ENCODE peak calls at places on chromosomes 6 and 20, in five cellular contexts. U is brain microvascular endothelial cell, N is HepG2, A is WTC11, C is lower lobe of right lung. V is an unnamed sample.

GRCh38 chr6:43129434-43130194 is 41.5 kb upstream of the SRF start:
- DNase-seq in A (peak), U (peak), C (no peak), N (peak), V (peak)

GRCh38 chr20:62141397-62142251 is 1.6 kb downstream of the PSMA7 start:
- DNase-seq in U (no peak), C (no peak), N (peak), A (no peak), V (no peak)

GRCh38 chr6:37698264-37699137 is 818 bp upstream of the MDGA1 start:
- DNase-seq in U (no peak), N (no peak), A (peak), C (peak), V (peak)

GRCh38 chr6:109356237-109356636 is 26.0 kb downstream of the CD164 start:
- DNase-seq in C (no peak), U (no peak), N (no peak), A (no peak), V (no peak)

GRCh38 chr6:148508401-148509151 is 165.9 kb downstream of the SASH1 start:
- DNase-seq in C (no peak), A (no peak), N (no peak), U (no peak), V (no peak)

GRCh38 chr20:4050581-4050980 is 35.2 kb upstream of the RNF24 start:
- DNase-seq in U (no peak), N (no peak), A (no peak), C (no peak), V (no peak)

GRCh38 chr6:111871725-111872520 is 1.3 kb downstream of the FYN start:
- DNase-seq in N (peak), U (peak), C (no peak), A (no peak), V (peak)

GRCh38 chr6:108544586-108544985 is 16.1 kb upstream of the FOXO3 start:
- DNase-seq in C (no peak), A (no peak), U (no peak), N (no peak), V (no peak)

GRCh38 chr6:91715171-91715805 is 1128.4 kb upstream of the MAP3K7 start:
- DNase-seq in N (no peak), U (no peak), A (no peak), C (no peak), V (no peak)

GRCh38 chr20:5030348-5031205 is 29.3 kb upstream of the SLC23A2 start:
- DNase-seq in N (no peak), A (no peak), C (no peak), U (no peak), V (no peak)

GRCh38 chr20:8808180-8808535 is 260.7 kb upstream of the PLCB4 start:
- DNase-seq in U (no peak), N (no peak), A (no peak), C (no peak), V (no peak)

GRCh38 chr20:1661542-1662299 is 4.1 kb upstream of the SIRPG start:
- DNase-seq in C (no peak), U (no peak), N (no peak), A (no peak), V (no peak)

GRCh38 chr6:93366506-93366905 is 52.9 kb downstream of the EPHA7 start:
- DNase-seq in C (no peak), N (no peak), A (no peak), U (no peak), V (no peak)

GRCh38 chr6:107215334-107215733 is 100.0 kb upstream of the BEND3 start:
- DNase-seq in C (no peak), A (no peak), N (no peak), U (no peak), V (no peak)

GRCh38 chr6:101386982-101387381 is 6.5 kb upstream of the GRIK2 start:
- DNase-seq in C (no peak), N (peak), U (no peak), A (no peak), V (no peak)

GRCh38 chr6:161985911-161986310 is 712.0 kb upstream of the AGPAT4 start:
- DNase-seq in U (no peak), N (no peak), C (no peak), A (no peak), V (no peak)

GRCh38 chr6:41768545-41769308 is 11.0 kb downstream of the FRS3 start:
- DNase-seq in A (no peak), C (no peak), U (no peak), N (peak), V (no peak)

GRCh38 chr6:111030008-111031006 is 48.5 kb downstream of the RPF2 start:
- DNase-seq in N (no peak), A (no peak), U (no peak), C (peak), V (no peak)

GRCh38 chr20:1477896-1478490 is 11.3 kb upstream of the NSFL1C start:
- DNase-seq in U (no peak), C (no peak), N (no peak), A (no peak), V (no peak)

GRCh38 chr6:3546121-3546520 is 89.3 kb upstream of the SLC22A23 start:
- DNase-seq in N (peak), A (no peak), C (no peak), U (no peak), V (no peak)

GRCh38 chr6:88565409-88565811 is 398.0 kb downstream of the RNGTT start:
- DNase-seq in C (no peak), N (peak), U (no peak), A (no peak), V (no peak)

DNA sequence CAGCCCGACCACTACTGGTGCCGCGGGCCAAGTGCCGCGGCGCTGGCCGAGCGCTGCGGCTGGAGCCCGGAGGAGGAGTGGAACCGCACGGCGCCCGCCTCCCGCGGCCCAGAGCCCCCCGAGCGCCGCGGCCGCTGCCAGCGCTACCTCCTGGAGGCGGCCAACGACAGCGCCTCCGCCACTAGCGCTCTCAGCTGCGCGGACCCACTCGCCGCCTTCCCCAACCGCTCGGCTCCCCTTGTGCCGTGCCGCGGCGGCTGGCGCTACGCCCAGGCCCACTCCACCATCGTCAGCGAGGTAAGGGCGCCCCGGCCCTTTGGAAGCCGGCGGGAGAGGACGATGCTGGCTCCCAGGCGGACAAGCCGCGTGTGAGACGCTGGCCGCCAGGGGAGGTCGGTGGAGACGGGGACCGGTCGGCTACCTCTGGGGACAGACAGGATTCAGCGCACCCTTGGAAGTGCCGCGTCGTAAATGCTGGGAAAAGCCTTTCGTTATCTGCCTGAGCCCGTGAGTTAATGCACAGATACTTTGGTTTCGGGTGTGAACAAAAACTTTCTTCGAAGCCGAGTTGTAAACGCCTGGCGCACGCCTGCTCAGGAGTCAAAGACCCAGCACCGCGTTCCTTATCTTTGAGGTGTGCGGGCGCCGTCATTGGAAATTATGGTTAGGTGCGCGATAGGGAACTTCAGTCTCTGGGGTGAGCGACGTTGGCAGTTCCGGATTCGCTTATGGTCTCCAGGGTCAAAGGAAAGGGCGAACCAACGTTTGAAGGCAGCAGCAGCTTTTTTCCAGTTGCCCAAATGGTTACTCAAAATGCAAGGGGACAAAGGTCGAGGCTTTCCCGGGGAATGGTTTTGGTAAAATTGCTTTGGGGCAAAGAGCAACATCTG is 619 bp downstream of the SLC22A3 start:
- DNase-seq in C (peak), N (peak), A (peak), U (no peak), V (no peak)
- TF ChIP-seq CTCF in C (no peak), N (peak), A (no peak), U (peak), V (no peak)

DNA sequence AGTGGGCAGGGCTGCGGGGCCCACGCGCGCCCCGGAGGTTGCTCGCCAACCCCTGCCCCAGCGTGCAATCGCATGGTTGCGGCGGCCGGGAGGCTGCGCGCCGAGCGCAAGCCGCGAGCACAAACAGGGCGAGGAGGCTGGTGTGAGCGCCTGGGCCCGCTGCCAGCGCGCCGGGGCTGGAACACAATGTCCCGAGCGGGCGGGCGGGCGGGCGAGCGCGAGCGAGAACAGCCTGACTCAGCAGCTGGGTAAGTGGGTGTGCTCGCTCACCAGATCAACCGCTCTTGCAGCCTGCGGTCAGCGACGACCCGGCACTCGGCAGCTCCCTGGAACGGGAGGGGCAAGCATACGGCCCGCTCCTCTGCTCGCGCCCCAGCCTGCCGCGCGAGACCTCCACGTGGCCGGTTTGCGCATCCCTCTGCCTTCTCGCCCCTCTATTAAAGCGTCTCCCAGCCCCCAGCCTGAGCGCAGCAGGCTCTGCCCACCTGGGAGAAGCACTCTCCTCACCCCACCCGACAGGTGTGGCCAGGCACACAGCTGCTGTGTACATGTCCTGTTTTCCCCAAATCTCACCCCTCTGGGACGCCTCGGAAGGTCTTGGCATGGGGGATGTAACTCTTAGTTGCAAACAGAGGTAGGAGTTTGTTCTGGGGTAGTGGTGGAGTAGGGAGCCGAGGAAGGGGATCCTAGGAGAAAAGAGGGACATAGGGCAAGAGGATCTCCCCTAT is 8.7 kb upstream of the ARMC12 start:
- DNase-seq in C (peak), A (peak), U (peak), N (peak), V (peak)
- TF ChIP-seq CTCF in C (peak), A (no peak), U (peak), N (no peak), V (no peak)

DNA sequence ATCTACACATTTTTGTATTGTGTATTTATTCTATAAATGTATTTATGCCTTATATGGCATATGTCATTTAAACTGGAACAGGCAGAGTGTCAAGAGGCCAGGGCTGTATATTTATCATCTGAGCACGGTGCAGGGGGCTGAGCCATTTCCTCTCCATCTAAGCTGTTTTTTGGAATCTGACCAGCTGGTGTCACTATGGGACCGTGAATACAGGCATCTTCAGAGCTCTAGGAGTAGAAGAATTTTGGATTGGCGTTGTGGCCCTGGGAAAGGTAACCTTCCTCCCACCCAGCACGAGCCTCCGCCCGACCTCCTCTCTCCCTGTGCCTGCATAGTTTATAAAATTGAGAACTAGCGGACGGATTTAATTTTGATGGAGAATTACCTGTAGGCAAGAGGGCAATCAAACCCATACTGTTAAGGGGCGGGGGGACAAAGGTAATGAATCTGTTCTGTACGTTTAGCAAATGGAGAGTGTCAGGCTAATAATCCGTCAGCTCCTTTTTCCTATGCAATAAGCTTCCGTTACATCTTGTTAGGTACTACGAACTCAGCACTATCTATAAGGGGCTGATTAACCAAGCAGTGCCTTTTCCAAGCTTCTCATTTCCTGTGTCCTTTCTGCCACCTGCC is 29.0 kb upstream of the EEF1E1 start:
- DNase-seq in U (peak), N (peak), A (peak), C (no peak), V (peak)
- TF ChIP-seq CTCF in U (peak), N (peak), A (peak), C (peak), V (peak)

DNA sequence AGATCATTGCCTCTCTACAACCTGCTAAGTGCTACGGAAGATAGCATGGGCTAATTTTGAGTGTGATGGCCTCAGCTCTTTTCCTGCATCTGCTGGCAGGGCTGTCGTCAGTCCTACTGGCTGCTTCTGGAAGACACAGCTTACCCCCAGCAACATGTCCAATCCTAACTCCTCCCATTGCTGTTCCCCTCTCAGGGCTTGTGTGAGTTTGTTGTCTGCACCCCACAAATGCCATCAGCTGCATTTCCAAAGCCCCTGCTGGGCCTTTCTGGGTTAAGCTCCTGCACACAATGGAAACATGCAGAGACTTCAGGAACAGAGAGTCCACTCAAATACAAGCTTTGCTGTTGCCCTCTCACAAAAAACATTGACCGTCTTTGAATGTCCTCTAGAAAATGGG is 84.7 kb downstream of the RNF182 start:
- DNase-seq in C (no peak), U (no peak), A (no peak), N (no peak), V (no peak)
- TF ChIP-seq CTCF in C (no peak), U (no peak), A (no peak), N (no peak), V (no peak)

GRCh38 chr6:30234361-30234760 is 21.2 kb upstream of the TRIM26 start:
- DNase-seq in N (no peak), U (no peak), A (no peak), C (no peak), V (no peak)

DNA sequence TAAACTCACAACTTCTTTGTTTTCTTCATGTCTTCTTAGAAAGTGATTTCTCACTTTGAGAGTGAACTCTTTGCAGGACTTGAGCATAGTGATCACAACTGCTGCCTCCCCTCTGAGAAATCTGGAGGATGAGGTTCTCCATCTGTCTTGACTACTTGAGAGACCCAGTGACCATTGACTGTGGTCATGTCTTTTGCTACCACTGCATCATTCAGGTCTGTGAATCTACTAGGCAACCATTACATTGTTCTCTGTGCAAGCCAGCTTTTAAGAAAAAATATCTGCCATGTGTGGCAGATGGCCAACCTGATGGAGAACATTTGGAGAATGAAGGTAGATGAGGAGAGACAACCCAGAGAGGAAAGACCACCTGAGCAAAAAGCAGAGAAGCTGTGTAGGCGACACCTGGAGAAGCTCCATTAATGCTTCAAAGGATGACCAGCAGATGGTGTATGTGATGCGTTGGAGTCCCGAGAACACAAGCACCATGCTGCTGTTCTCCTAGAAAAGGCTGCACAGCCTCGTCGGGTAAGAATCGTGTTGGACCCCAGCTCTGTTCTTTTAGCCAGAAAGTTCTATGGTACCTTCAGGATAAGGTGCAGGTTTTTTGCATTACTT is 25.1 kb upstream of the TRIM26 start:
- DNase-seq in U (peak), A (peak), C (no peak), N (peak), V (peak)
- TF ChIP-seq CTCF in U (peak), A (no peak), C (peak), N (peak), V (no peak)

DNA sequence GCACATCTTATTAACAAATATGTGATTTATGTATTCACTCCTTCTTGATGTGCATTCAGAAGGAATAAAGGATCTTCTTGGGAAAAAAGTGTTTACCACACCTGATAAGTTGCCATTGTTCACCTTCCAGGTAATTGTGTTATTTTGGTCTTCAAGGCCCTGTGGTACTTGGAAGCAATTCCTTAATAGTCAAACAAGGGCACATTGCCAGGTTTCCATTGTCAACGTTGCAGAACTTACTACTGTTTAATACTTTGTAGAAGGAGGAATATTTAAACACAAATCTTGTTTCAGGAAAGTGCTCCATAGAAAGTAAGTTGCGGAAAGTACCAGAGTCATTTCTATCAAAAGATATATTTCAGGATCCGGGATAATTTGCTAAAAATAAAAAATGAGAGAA is 129.5 kb upstream of the SGK1 start:
- DNase-seq in N (no peak), C (no peak), A (no peak), U (no peak), V (no peak)
- TF ChIP-seq CTCF in N (no peak), C (no peak), A (no peak), U (no peak), V (no peak)

GRCh38 chr6:34031567-34032383 is 114.1 kb downstream of the GRM4 start:
- DNase-seq in A (no peak), C (no peak), N (no peak), U (no peak), V (no peak)

GRCh38 chr6:34028691-34029360 is 117.1 kb downstream of the GRM4 start:
- DNase-seq in C (no peak), A (no peak), U (no peak), N (no peak), V (no peak)

GRCh38 chr6:34032856-34033255 is 113.0 kb downstream of the GRM4 start:
- DNase-seq in N (no peak), C (no peak), A (no peak), U (no peak), V (no peak)

GRCh38 chr6:34029489-34030280 is 116.2 kb downstream of the GRM4 start:
- DNase-seq in U (no peak), N (no peak), A (no peak), C (no peak), V (no peak)

DNA sequence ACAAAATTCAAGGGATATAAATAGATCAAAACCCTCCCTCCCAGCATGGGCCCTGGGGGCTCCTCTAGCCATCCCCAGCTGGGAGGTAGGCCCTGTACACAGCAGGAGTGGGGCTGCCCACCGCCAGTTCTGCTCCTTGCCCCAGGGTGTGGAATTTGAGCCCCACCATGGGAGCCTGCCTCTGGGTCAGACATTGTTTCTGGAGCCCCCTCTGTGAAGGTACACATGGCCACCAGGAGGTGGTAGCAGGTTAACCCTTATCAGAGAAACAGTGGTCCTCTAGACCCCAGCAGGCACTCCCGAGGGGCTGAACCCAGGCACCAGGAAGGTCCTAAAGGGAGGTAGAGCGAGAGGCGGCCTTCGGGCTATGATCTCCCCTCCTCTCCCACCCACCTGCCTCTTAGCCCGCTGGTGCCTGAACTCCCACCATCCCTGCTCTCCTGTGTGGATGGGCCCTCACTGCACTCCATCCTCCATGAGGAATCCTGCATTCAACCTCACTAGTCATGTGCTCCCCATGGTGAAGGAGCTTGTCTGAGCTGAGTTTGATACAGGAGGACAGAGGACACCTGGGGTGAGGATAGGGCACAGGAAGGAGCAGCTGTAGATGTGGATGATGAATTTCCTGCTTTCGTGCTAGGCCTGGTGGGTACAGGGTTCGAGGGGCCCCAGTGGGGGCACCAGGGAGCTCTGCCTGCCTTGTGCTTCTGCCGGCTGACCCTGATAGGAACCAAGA is 114.9 kb downstream of the GRM4 start:
- DNase-seq in N (no peak), C (no peak), A (no peak), U (no peak), V (no peak)
- TF ChIP-seq CTCF in N (no peak), C (no peak), A (no peak), U (no peak), V (no peak)

GRCh38 chr20:58794510-58795180 is 56.1 kb downstream of the GNAS-AS1 start:
- DNase-seq in U (no peak), A (no peak), N (no peak), C (no peak), V (no peak)
- TF ChIP-seq CTCF in U (no peak), A (no peak), N (no peak), C (no peak), V (no peak)

GRCh38 chr20:57022306-57022705 is 244.1 kb downstream of the BMP7 start:
- DNase-seq in N (no peak), C (no peak), U (no peak), A (peak), V (no peak)
- TF ChIP-seq CTCF in N (peak), C (no peak), U (peak), A (no peak), V (no peak)

GRCh38 chr20:24164360-24164759 is 175.8 kb upstream of the GGTLC1 start:
- DNase-seq in U (peak), C (no peak), N (peak), A (peak), V (no peak)
- TF ChIP-seq CTCF in U (peak), C (peak), N (peak), A (peak), V (no peak)

V was measured in GM20000.